ENCODE peak calls at places on chromosomes 5 and 9, in six cellular contexts. One of them, this sample, is unnamed.

GRCh38 chr5:79689541-79690466 is at the start of gene CMYA5:
- DNase-seq in HepG2: no peak
- DNase-seq in SK-N-SH: no peak
- DNase-seq in K562: no peak
- DNase-seq in GM12878: no peak
- DNase-seq in HCT116: no peak
- DNase-seq in this sample: peak; percentile 78

GRCh38 chr5:131260895-131261294 is 3.0 kb upstream of the CDC42SE2 start:
- DNase-seq in HepG2: no peak
- DNase-seq in SK-N-SH: no peak
- DNase-seq in K562: no peak
- DNase-seq in GM12878: no peak
- DNase-seq in HCT116: no peak
- DNase-seq in this sample: no peak

GRCh38 chr9:7206221-7206758 is 448.5 kb downstream of the KDM4C start:
- DNase-seq in HepG2: no peak
- DNase-seq in SK-N-SH: no peak
- DNase-seq in K562: no peak
- DNase-seq in GM12878: no peak
- DNase-seq in HCT116: no peak
- DNase-seq in this sample: no peak

GRCh38 chr5:58107704-58108103 is 352.2 kb downstream of the PLK2 start:
- DNase-seq in HepG2: no peak
- DNase-seq in SK-N-SH: no peak
- DNase-seq in K562: no peak
- DNase-seq in GM12878: no peak
- DNase-seq in HCT116: no peak
- DNase-seq in this sample: no peak

GRCh38 chr9:117334101-117334500 is 80.8 kb downstream of the ASTN2 start:
- DNase-seq in HepG2: no peak
- DNase-seq in SK-N-SH: no peak
- DNase-seq in K562: no peak
- DNase-seq in GM12878: no peak
- DNase-seq in HCT116: no peak
- DNase-seq in this sample: peak; percentile 42

GRCh38 chr5:24110019-24110615 is 534.7 kb downstream of the CDH10 start:
- DNase-seq in HepG2: peak; percentile 2
- DNase-seq in SK-N-SH: peak; percentile 20
- DNase-seq in K562: no peak
- DNase-seq in GM12878: no peak
- DNase-seq in HCT116: no peak
- DNase-seq in this sample: peak; percentile 45

GRCh38 chr9:137433349-137433915 is 7.7 kb downstream of the ENTPD8 start:
- DNase-seq in HepG2: no peak
- DNase-seq in SK-N-SH: no peak
- DNase-seq in K562: no peak
- DNase-seq in GM12878: no peak
- DNase-seq in HCT116: no peak
- DNase-seq in this sample: no peak

GRCh38 chr5:143599474-143599873 is 196.0 kb upstream of the NR3C1 start:
- DNase-seq in HepG2: no peak
- DNase-seq in SK-N-SH: no peak
- DNase-seq in K562: no peak
- DNase-seq in GM12878: no peak
- DNase-seq in HCT116: no peak
- DNase-seq in this sample: no peak

GRCh38 chr5:149930754-149931574 is 13.6 kb downstream of the PDE6A start:
- DNase-seq in HepG2: no peak
- DNase-seq in SK-N-SH: no peak
- DNase-seq in K562: peak; percentile 81
- DNase-seq in GM12878: no peak
- DNase-seq in HCT116: no peak
- DNase-seq in this sample: no peak

GRCh38 chr9:37575511-37575914 is 667 bp downstream of the FBXO10 start:
- DNase-seq in HepG2: no peak
- DNase-seq in SK-N-SH: peak; percentile 33
- DNase-seq in K562: no peak
- DNase-seq in GM12878: no peak
- DNase-seq in HCT116: no peak
- DNase-seq in this sample: peak; percentile 19

GRCh38 chr9:26954050-26954508 is 2.1 kb upstream of the IFT74 start:
- DNase-seq in HepG2: no peak
- DNase-seq in SK-N-SH: no peak
- DNase-seq in K562: no peak
- DNase-seq in GM12878: no peak
- DNase-seq in HCT116: no peak
- DNase-seq in this sample: no peak

GRCh38 chr9:111040494-111040893 is 2.2 kb upstream of the LPAR1 start:
- DNase-seq in HepG2: no peak
- DNase-seq in SK-N-SH: no peak
- DNase-seq in K562: no peak
- DNase-seq in GM12878: no peak
- DNase-seq in HCT116: no peak
- DNase-seq in this sample: no peak

GRCh38 chr9:115925424-115925823 is 228.2 kb upstream of the PAPPA start:
- DNase-seq in HepG2: no peak
- DNase-seq in SK-N-SH: no peak
- DNase-seq in K562: no peak
- DNase-seq in GM12878: no peak
- DNase-seq in HCT116: no peak
- DNase-seq in this sample: no peak

GRCh38 chr5:83404182-83404712 is 67.3 kb upstream of the VCAN start:
- DNase-seq in HepG2: no peak
- DNase-seq in SK-N-SH: no peak
- DNase-seq in K562: no peak
- DNase-seq in GM12878: no peak
- DNase-seq in HCT116: no peak
- DNase-seq in this sample: no peak

GRCh38 chr5:132824426-132824825 is 6.0 kb downstream of the SHROOM1 start:
- DNase-seq in HepG2: no peak
- DNase-seq in SK-N-SH: no peak
- DNase-seq in K562: no peak
- DNase-seq in GM12878: no peak
- DNase-seq in HCT116: no peak
- DNase-seq in this sample: no peak

GRCh38 chr9:98726735-98727134 is 18.0 kb upstream of the GABBR2 start:
- DNase-seq in HepG2: no peak
- DNase-seq in SK-N-SH: no peak
- DNase-seq in K562: no peak
- DNase-seq in GM12878: no peak
- DNase-seq in HCT116: no peak
- DNase-seq in this sample: peak; percentile 17

GRCh38 chr5:166677891-166678290 is 1613.6 kb upstream of the WWC1 start:
- DNase-seq in HepG2: no peak
- DNase-seq in SK-N-SH: no peak
- DNase-seq in K562: no peak
- DNase-seq in GM12878: no peak
- DNase-seq in HCT116: no peak
- DNase-seq in this sample: no peak

GRCh38 chr5:108997720-108998119 is 250.0 kb downstream of the FER start:
- DNase-seq in HepG2: no peak
- DNase-seq in SK-N-SH: no peak
- DNase-seq in K562: no peak
- DNase-seq in GM12878: no peak
- DNase-seq in HCT116: no peak
- DNase-seq in this sample: no peak

GRCh38 chr5:158135682-158136176 is 276.8 kb upstream of the CLINT1 start:
- DNase-seq in HepG2: no peak
- DNase-seq in SK-N-SH: no peak
- DNase-seq in K562: no peak
- DNase-seq in GM12878: no peak
- DNase-seq in HCT116: no peak
- DNase-seq in this sample: peak; percentile 77

GRCh38 chr9:75046725-75047345 is 18.7 kb upstream of the CARNMT1 start:
- DNase-seq in HepG2: no peak
- DNase-seq in SK-N-SH: no peak
- DNase-seq in K562: no peak
- DNase-seq in GM12878: no peak
- DNase-seq in HCT116: no peak
- DNase-seq in this sample: no peak

GRCh38 chr5:86786955-86787354 is 169.2 kb downstream of the COX7C start:
- DNase-seq in HepG2: no peak
- DNase-seq in SK-N-SH: no peak
- DNase-seq in K562: peak; percentile 24
- DNase-seq in GM12878: no peak
- DNase-seq in HCT116: no peak
- DNase-seq in this sample: no peak

GRCh38 chr9:37739222-37739621 is 14.4 kb upstream of the TRMT10B start:
- DNase-seq in HepG2: no peak
- DNase-seq in SK-N-SH: no peak
- DNase-seq in K562: no peak
- DNase-seq in GM12878: no peak
- DNase-seq in HCT116: no peak
- DNase-seq in this sample: no peak

GRCh38 chr5:6780802-6781391 is 67.7 kb downstream of the TENT4A start:
- DNase-seq in HepG2: peak; percentile 16
- DNase-seq in SK-N-SH: peak; percentile 57
- DNase-seq in K562: peak; percentile 71
- DNase-seq in GM12878: no peak
- DNase-seq in HCT116: peak; percentile 38
- DNase-seq in this sample: peak; percentile 74

GRCh38 chr9:21866302-21866701 is 63.9 kb downstream of the MTAP start:
- DNase-seq in HepG2: no peak
- DNase-seq in SK-N-SH: no peak
- DNase-seq in K562: no peak
- DNase-seq in GM12878: no peak
- DNase-seq in HCT116: no peak
- DNase-seq in this sample: no peak

GRCh38 chr9:33465096-33465495 is 8.6 kb downstream of the NOL6 start:
- DNase-seq in HepG2: no peak
- DNase-seq in SK-N-SH: peak; percentile 4
- DNase-seq in K562: no peak
- DNase-seq in GM12878: no peak
- DNase-seq in HCT116: no peak
- DNase-seq in this sample: no peak

GRCh38 chr9:132183134-132183533 is 21.3 kb downstream of the NTNG2 start:
- DNase-seq in HepG2: no peak
- DNase-seq in SK-N-SH: peak; percentile 65
- DNase-seq in K562: no peak
- DNase-seq in GM12878: no peak
- DNase-seq in HCT116: no peak
- DNase-seq in this sample: no peak

GRCh38 chr9:82252116-82252515 is 263.5 kb downstream of the SPATA31D1 start:
- DNase-seq in HepG2: no peak
- DNase-seq in SK-N-SH: no peak
- DNase-seq in K562: no peak
- DNase-seq in GM12878: no peak
- DNase-seq in HCT116: no peak
- DNase-seq in this sample: no peak

GRCh38 chr5:139458580-139459407 is 3.7 kb downstream of the ECSCR start:
- DNase-seq in HepG2: no peak
- DNase-seq in SK-N-SH: no peak
- DNase-seq in K562: no peak
- DNase-seq in GM12878: peak; percentile 60
- DNase-seq in HCT116: no peak
- DNase-seq in this sample: no peak

GRCh38 chr5:139457241-139457640 is 5.3 kb downstream of the ECSCR start:
- DNase-seq in HepG2: no peak
- DNase-seq in SK-N-SH: no peak
- DNase-seq in K562: no peak
- DNase-seq in GM12878: no peak
- DNase-seq in HCT116: no peak
- DNase-seq in this sample: no peak

GRCh38 chr5:139459451-139459934 is 3.0 kb downstream of the ECSCR start:
- DNase-seq in HepG2: peak; percentile 52
- DNase-seq in SK-N-SH: peak; percentile 30
- DNase-seq in K562: no peak
- DNase-seq in GM12878: peak; percentile 64
- DNase-seq in HCT116: no peak
- DNase-seq in this sample: no peak

GRCh38 chr5:139456776-139457175 is 5.8 kb downstream of the ECSCR start:
- DNase-seq in HepG2: no peak
- DNase-seq in SK-N-SH: no peak
- DNase-seq in K562: no peak
- DNase-seq in GM12878: no peak
- DNase-seq in HCT116: no peak
- DNase-seq in this sample: no peak

DNA sequence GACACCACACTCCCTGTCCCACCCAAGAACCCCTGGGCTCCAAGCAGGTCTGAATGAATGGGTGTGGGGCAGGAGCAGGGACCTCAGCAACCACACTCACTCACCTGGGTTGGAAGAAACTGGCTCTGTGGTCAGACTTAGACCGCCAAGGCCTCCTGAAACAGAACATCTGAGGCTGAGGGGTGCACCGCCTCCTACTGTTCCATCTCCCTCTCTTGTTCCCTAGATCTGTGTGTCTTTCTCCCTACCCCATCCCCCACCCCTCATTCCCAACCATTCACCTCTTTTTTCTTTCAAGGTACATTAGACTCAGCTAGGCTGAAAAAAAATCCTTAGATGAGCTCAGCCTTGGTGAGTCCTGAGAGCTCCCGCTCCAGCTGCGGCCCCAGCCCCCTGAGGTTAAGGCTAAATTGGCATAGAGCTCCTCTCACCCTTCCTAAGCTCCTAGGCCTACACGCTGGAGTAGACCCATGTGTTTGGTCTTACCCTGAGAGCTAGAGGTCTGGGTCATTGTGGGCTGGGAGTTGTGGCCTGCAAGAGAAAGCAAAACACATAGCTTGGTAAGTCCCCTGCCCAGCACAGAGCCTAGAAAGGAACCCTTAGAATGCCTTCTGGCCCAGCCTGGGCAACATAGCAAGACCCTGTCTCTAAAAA is 4.8 kb downstream of the ECSCR start:
- DNase-seq in HepG2: no peak
- DNase-seq in SK-N-SH: no peak
- DNase-seq in K562: no peak
- DNase-seq in GM12878: no peak
- DNase-seq in HCT116: no peak
- DNase-seq in this sample: no peak
- TF ChIP-seq REST in HepG2: no peak
- TF ChIP-seq REST in SK-N-SH: no peak
- TF ChIP-seq REST in K562: no peak
- TF ChIP-seq REST in GM12878: no peak
- TF ChIP-seq REST in HCT116: no peak
- TF ChIP-seq REST in this sample: no peak

GRCh38 chr5:177291735-177292134 is 11.8 kb downstream of the RAB24 start:
- DNase-seq in HepG2: no peak
- DNase-seq in SK-N-SH: no peak
- DNase-seq in K562: no peak
- DNase-seq in GM12878: no peak
- DNase-seq in HCT116: no peak
- DNase-seq in this sample: no peak
- TF ChIP-seq CTCF in HepG2: no peak
- TF ChIP-seq CTCF in SK-N-SH: no peak
- TF ChIP-seq CTCF in K562: no peak
- TF ChIP-seq CTCF in GM12878: no peak
- TF ChIP-seq CTCF in HCT116: no peak
- TF ChIP-seq CTCF in this sample: no peak

GRCh38 chr5:172733974-172734346 is 37.0 kb downstream of the DUSP1 start:
- DNase-seq in HepG2: no peak
- DNase-seq in SK-N-SH: no peak
- DNase-seq in K562: no peak
- DNase-seq in GM12878: no peak
- DNase-seq in HCT116: no peak
- DNase-seq in this sample: no peak
- H2AFZ ChIP-seq in HepG2: no peak overlapping the region
- H2AFZ ChIP-seq in SK-N-SH: peak overlapping the region; percentile 63
- H2AFZ ChIP-seq in K562: peak overlapping the region; percentile 35
- H2AFZ ChIP-seq in GM12878: no peak overlapping the region
- H2AFZ ChIP-seq in HCT116: no peak overlapping the region
- H2AFZ ChIP-seq in this sample: no peak overlapping the region

GRCh38 chr9:70113403-70114022 is 69.9 kb downstream of the MAMDC2 start:
- DNase-seq in HepG2: peak; percentile 23
- DNase-seq in SK-N-SH: peak; percentile 47
- DNase-seq in K562: peak; percentile 46
- DNase-seq in GM12878: no peak
- DNase-seq in HCT116: peak; percentile 48
- DNase-seq in this sample: peak; percentile 82
- TF ChIP-seq REST in HepG2: no peak
- TF ChIP-seq REST in SK-N-SH: no peak
- TF ChIP-seq REST in K562: no peak
- TF ChIP-seq REST in GM12878: no peak
- TF ChIP-seq REST in HCT116: no peak
- TF ChIP-seq REST in this sample: no peak